ENCODE peak calls at places on chromosomes 12 and 14, in ten cellular contexts. M is progenitor cell of endocrine pancreas; X is MV-4-11; H is HCT116; A is type B pancreatic cell; E is stimulated activated CD8-positive, alpha-beta memory T cell treated with anti-CD3 and anti-CD28 coated beads, Interleukin-15, amount 100 ng/mL, for 4 hours; R is mucosa of gallbladder; C is NCI-H1105; Z is fibroblast of the aortic adventitia; O is IMR-90. P is an unnamed sample.

GRCh38 chr12:116136340-116136739 is 141.2 kb downstream of the MED13L start:
- DNase-seq in M (no peak), X (peak; percentile 53), H (no peak), A (no peak), E (no peak), R (no peak), C (no peak), Z (peak; percentile 57), O (peak; percentile 85), P (no peak)

GRCh38 chr12:132148368-132149045 is 4.2 kb downstream of the NOC4L start:
- DNase-seq in M (no peak), X (no peak), H (no peak), A (no peak), E (no peak), R (no peak), C (no peak), Z (no peak), O (no peak), P (no peak)

GRCh38 chr12:120316798-120317257 is 10.8 kb downstream of the PLA2G1B start:
- DNase-seq in M (no peak), X (no peak), H (no peak), A (no peak), E (no peak), R (no peak), C (no peak), Z (no peak), O (no peak), P (no peak)

GRCh38 chr12:9647825-9648700 is 21.4 kb upstream of the CLEC2D start:
- DNase-seq in M (peak; percentile 79), X (peak; percentile 92), H (no peak), A (peak; percentile 86), E (peak; percentile 85), R (peak; percentile 78), C (peak; percentile 81), Z (peak; percentile 55), O (peak; percentile 69), P (peak; percentile 87)

GRCh38 chr12:69987453-69988102 is 162.6 kb downstream of the MYRFL start:
- DNase-seq in M (no peak), X (no peak), H (peak; percentile 75), A (no peak), E (no peak), R (peak; percentile 80), C (no peak), Z (peak; percentile 99), O (peak; percentile 94), P (no peak)

GRCh38 chr12:11653215-11653753 is 3.8 kb downstream of the ETV6 start:
- DNase-seq in M (no peak), X (peak; percentile 79), H (no peak), A (no peak), E (peak; percentile 21), R (no peak), C (no peak), Z (no peak), O (peak; percentile 43), P (no peak)

GRCh38 chr14:65238456-65238855 is 136.1 kb upstream of the MAX start:
- DNase-seq in M (no peak), X (peak; percentile 12), H (no peak), A (no peak), E (no peak), R (no peak), C (no peak), Z (peak; percentile 93), O (peak; percentile 82), P (no peak)

GRCh38 chr14:101400815-101401214 is 160.5 kb upstream of the DIO3 start:
- DNase-seq in M (no peak), X (no peak), H (no peak), A (no peak), E (no peak), R (no peak), C (no peak), Z (peak; percentile 1), O (peak; percentile 30), P (no peak)

GRCh38 chr12:84605988-84606387 is 306.6 kb downstream of the SLC6A15 start:
- DNase-seq in M (no peak), X (no peak), H (no peak), A (no peak), E (no peak), R (no peak), C (no peak), Z (no peak), O (no peak), P (no peak)

GRCh38 chr12:61654698-61655097 is 605.5 kb upstream of the USP15 start:
- DNase-seq in M (no peak), X (peak; percentile 5), H (peak; percentile 13), A (no peak), E (no peak), R (no peak), C (no peak), Z (no peak), O (no peak), P (no peak)

GRCh38 chr12:77681726-77682125 is 149.0 kb upstream of the NAV3 start:
- DNase-seq in M (no peak), X (no peak), H (no peak), A (no peak), E (no peak), R (no peak), C (no peak), Z (no peak), O (no peak), P (no peak)

GRCh38 chr14:102586420-102587119 is 5.9 kb upstream of the RCOR1 start:
- DNase-seq in M (no peak), X (no peak), H (no peak), A (no peak), E (no peak), R (no peak), C (no peak), Z (peak; percentile 48), O (peak; percentile 73), P (no peak)

GRCh38 chr12:15757553-15758255 is 31.5 kb downstream of the EPS8 start:
- DNase-seq in M (no peak), X (peak; percentile 91), H (peak; percentile 84), A (no peak), E (no peak), R (no peak), C (no peak), Z (peak; percentile 80), O (peak; percentile 92), P (no peak)

GRCh38 chr14:105859717-105860614 is 333.6 kb downstream of the TMEM121 start:
- DNase-seq in M (no peak), X (no peak), H (no peak), A (peak; percentile 53), E (no peak), R (no peak), C (no peak), Z (no peak), O (no peak), P (no peak)

GRCh38 chr12:16675438-16675837 is 69.5 kb upstream of the LMO3 start:
- DNase-seq in M (no peak), X (no peak), H (no peak), A (no peak), E (no peak), R (no peak), C (no peak), Z (no peak), O (no peak), P (no peak)

GRCh38 chr12:132481771-132482745 is 7.9 kb upstream of the FBRSL1 start:
- DNase-seq in M (no peak), X (peak; percentile 69), H (no peak), A (no peak), E (no peak), R (no peak), C (no peak), Z (no peak), O (no peak), P (no peak)

GRCh38 chr12:124228050-124228711 is 66.7 kb upstream of the RFLNA start:
- DNase-seq in M (no peak), X (peak; percentile 53), H (no peak), A (no peak), E (no peak), R (no peak), C (no peak), Z (no peak), O (no peak), P (no peak)

GRCh38 chr12:120470150-120470817 is 736 bp upstream of the SRSF9 start:
- DNase-seq in M (no peak), X (no peak), H (no peak), A (no peak), E (no peak), R (peak; percentile 10), C (no peak), Z (peak; percentile 37), O (peak; percentile 19), P (no peak)

GRCh38 chr14:89093083-89093482 is 268.6 kb downstream of the TTC8 start:
- DNase-seq in M (no peak), X (no peak), H (no peak), A (no peak), E (no peak), R (no peak), C (no peak), Z (no peak), O (peak; percentile 26), P (no peak)

GRCh38 chr14:72714094-72714493 is 179.8 kb downstream of the DPF3 start:
- DNase-seq in M (no peak), X (peak; percentile 36), H (no peak), A (no peak), E (peak; percentile 21), R (no peak), C (no peak), Z (no peak), O (no peak), P (no peak)

GRCh38 chr14:104678346-104678745 is 11.1 kb upstream of the INF2 start:
- DNase-seq in M (no peak), X (no peak), H (no peak), A (no peak), E (no peak), R (no peak), C (no peak), Z (peak; percentile 35), O (peak; percentile 34), P (no peak)

P was measured in effector memory CD4-positive, alpha-beta T cell.